ENCODE peak calls at places on chromosomes 6 and 20, in ten cellular contexts. Q, L, R, E, B, W, X, Z, K and T are unnamed samples.

GRCh38 chr20:1539816-1540215 is 17.7 kb downstream of the SIRPD start:
- DNase-seq in W (no peak), X (no peak), E (no peak), K (no peak), L (no peak), B (no peak), Q (no peak), Z (no peak), R (no peak), T (no peak)

GRCh38 chr20:63641146-63641791 is 12.0 kb downstream of the STMN3 start:
- DNase-seq in L (no peak), Z (no peak), E (peak), B (no peak), R (no peak), Q (no peak), W (no peak), K (no peak), X (peak), T (no peak)

GRCh38 chr20:58021481-58021880 is 207.0 kb downstream of the ANKRD60 start:
- DNase-seq in K (peak), Z (peak), R (no peak), L (no peak), B (peak), E (no peak), W (no peak), X (peak), Q (peak), T (no peak)

GRCh38 chr20:24480523-24480922 is 11.1 kb downstream of the SYNDIG1 start:
- DNase-seq in X (no peak), Z (no peak), W (no peak), K (no peak), B (no peak), R (no peak), L (no peak), E (no peak), Q (no peak), T (no peak)

GRCh38 chr6:144248003-144248402 is 37.1 kb upstream of the UTRN start:
- DNase-seq in E (no peak), Q (no peak), B (no peak), W (no peak), K (no peak), X (no peak), R (no peak), Z (no peak), L (no peak), T (no peak)

GRCh38 chr6:36590237-36590636 is 3.9 kb upstream of the SRSF3 start:
- DNase-seq in X (peak), L (no peak), K (peak), B (no peak), Z (peak), E (no peak), Q (no peak), W (peak), R (no peak), T (no peak)

GRCh38 chr20:58630063-58630462 is 21.0 kb upstream of the STX16 start:
- DNase-seq in W (no peak), R (no peak), K (no peak), B (no peak), L (no peak), E (no peak), Q (no peak), Z (no peak), X (peak), T (no peak)

GRCh38 chr6:125868252-125868651 is 77.5 kb downstream of the NCOA7 start:
- DNase-seq in B (no peak), W (no peak), R (no peak), Q (no peak), X (no peak), E (no peak), K (no peak), L (no peak), Z (no peak), T (no peak)

GRCh38 chr6:29633532-29633901 is 534 bp upstream of the GABBR1 start:
- DNase-seq in Z (no peak), R (no peak), Q (no peak), W (no peak), E (no peak), X (no peak), L (no peak), B (no peak), K (no peak), T (no peak)

GRCh38 chr6:31713465-31713864 is 1.7 kb upstream of the LY6G6D start:
- DNase-seq in X (no peak), W (no peak), B (no peak), E (no peak), Q (no peak), R (no peak), Z (peak), K (no peak), L (no peak), T (no peak)

GRCh38 chr6:161233986-161234620 is 39.8 kb downstream of the AGPAT4 start:
- DNase-seq in K (peak), B (peak), Z (no peak), Q (no peak), X (peak), E (no peak), L (peak), R (no peak), W (no peak), T (peak)

GRCh38 chr20:22556565-22557056 is 27.8 kb downstream of the FOXA2 start:
- DNase-seq in E (no peak), Q (no peak), W (no peak), L (no peak), R (no peak), X (no peak), K (no peak), Z (no peak), B (no peak), T (no peak)

GRCh38 chr20:36130316-36130865 is 24.1 kb upstream of the EPB41L1 start:
- DNase-seq in X (no peak), L (no peak), B (no peak), K (no peak), Z (no peak), W (no peak), Q (no peak), E (no peak), R (no peak), T (no peak)

GRCh38 chr20:42018979-42019378 is 400.8 kb upstream of the CHD6 start:
- DNase-seq in Q (peak), B (no peak), X (no peak), Z (peak), K (no peak), L (no peak), R (no peak), W (peak), E (no peak), T (no peak)

GRCh38 chr6:149761438-149761837 is 11.9 kb downstream of the PCMT1 start:
- DNase-seq in Q (no peak), W (no peak), Z (no peak), B (no peak), E (no peak), X (no peak), K (no peak), R (no peak), L (no peak), T (no peak)

GRCh38 chr6:53066059-53066406 is 829 bp downstream of the FBXO9 start:
- DNase-seq in Q (peak), Z (no peak), L (peak), B (peak), E (peak), K (peak), W (peak), R (peak), X (peak), T (peak)

GRCh38 chr20:57500235-57500634 is 24.7 kb downstream of the CTCFL start:
- DNase-seq in X (no peak), Q (no peak), W (no peak), K (no peak), Z (no peak), E (no peak), R (no peak), L (no peak), B (no peak), T (no peak)

GRCh38 chr20:44450279-44450937 is 25.3 kb upstream of the TTPAL start:
- DNase-seq in K (no peak), Z (no peak), E (no peak), W (no peak), X (no peak), B (no peak), Q (no peak), L (no peak), R (no peak), T (no peak)

GRCh38 chr6:71079707-71080106 is 122.8 kb upstream of the B3GAT2 start:
- DNase-seq in X (peak), E (no peak), W (no peak), Q (no peak), R (no peak), K (no peak), Z (no peak), L (no peak), B (no peak), T (no peak)

GRCh38 chr6:7087066-7087465 is 20.7 kb upstream of the RREB1 start:
- DNase-seq in B (no peak), Q (no peak), E (no peak), K (no peak), L (no peak), Z (peak), X (peak), R (no peak), W (no peak), T (no peak)

GRCh38 chr20:36206068-36206467 is 30.2 kb upstream of the AAR2 start:
- DNase-seq in E (no peak), L (no peak), Q (no peak), Z (no peak), X (no peak), K (no peak), B (no peak), R (no peak), W (no peak), T (no peak)

GRCh38 chr6:157822221-157823000 is 635 bp upstream of the SNX9 start:
- DNase-seq in K (peak), W (no peak), B (no peak), X (no peak), E (no peak), Q (peak), L (no peak), Z (no peak), R (peak), T (peak)

GRCh38 chr6:56863366-56863765 is 91.5 kb upstream of the BEND6 start:
- DNase-seq in K (no peak), B (no peak), L (no peak), Z (no peak), E (no peak), X (peak), Q (no peak), W (peak), R (no peak), T (no peak)

GRCh38 chr6:142696689-142697088 is 248.3 kb downstream of the HIVEP2 start:
- DNase-seq in L (peak), Z (no peak), E (peak), R (peak), B (no peak), W (peak), Q (no peak), K (peak), X (peak), T (no peak)